ENCODE peak calls at places on chromosomes 1 and 21, in five cellular contexts. D is uterus; R is neural progenitor cell; Y is CD8-positive, alpha-beta T cell; H is endothelial cell of umbilical vein. Z is an unnamed sample. For H3K4me1, the result is how much of the 10 kb centered on the place peaks cover.

GRCh38 chr1:100535264-100535663 is 2.7 kb upstream of the GPR88 start:
- DNase-seq in R (no peak), D (no peak), H (no peak), Y (no peak), Z (no peak)

GRCh38 chr1:10881046-10881445 is 84.6 kb upstream of the CASZ1 start:
- DNase-seq in H (no peak), Y (no peak), R (no peak), D (no peak), Z (no peak)

GRCh38 chr1:25706146-25707089 is 89.8 kb downstream of the MAN1C1 start:
- DNase-seq in H (no peak), Y (no peak), R (no peak), D (no peak), Z (no peak)

GRCh38 chr21:32022141-32022540 is 149.3 kb downstream of the HUNK start:
- DNase-seq in R (no peak), Y (no peak), D (no peak), H (no peak), Z (no peak)

GRCh38 chr1:153679337-153680119 is 1.0 kb downstream of the NPR1 start:
- DNase-seq in R (peak), H (peak), D (no peak), Y (peak), Z (no peak)

GRCh38 chr1:201888282-201889033 is at the start of gene SHISA4:
- DNase-seq in H (peak), D (peak), R (peak), Y (no peak), Z (no peak)

GRCh38 chr1:56284933-56285332 is 294.4 kb downstream of the PLPP3 start:
- DNase-seq in D (peak), Y (no peak), H (no peak), R (peak), Z (no peak)

GRCh38 chr1:109610609-109611307 is 8.7 kb downstream of the GNAT2 start:
- DNase-seq in R (no peak), Y (no peak), D (no peak), H (no peak), Z (no peak)

GRCh38 chr1:27972141-27972540 is 12.4 kb downstream of the XKR8 start:
- DNase-seq in R (no peak), H (no peak), Y (no peak), D (no peak), Z (no peak)

GRCh38 chr1:227560393-227560792 is 3.0 kb upstream of the ZNF678 start:
- DNase-seq in H (no peak), D (no peak), R (no peak), Y (no peak), Z (no peak)
- H3K4me3 ChIP-seq in H (no peak), D (no peak), R (no peak), Y (no peak), Z (no peak)

DNA sequence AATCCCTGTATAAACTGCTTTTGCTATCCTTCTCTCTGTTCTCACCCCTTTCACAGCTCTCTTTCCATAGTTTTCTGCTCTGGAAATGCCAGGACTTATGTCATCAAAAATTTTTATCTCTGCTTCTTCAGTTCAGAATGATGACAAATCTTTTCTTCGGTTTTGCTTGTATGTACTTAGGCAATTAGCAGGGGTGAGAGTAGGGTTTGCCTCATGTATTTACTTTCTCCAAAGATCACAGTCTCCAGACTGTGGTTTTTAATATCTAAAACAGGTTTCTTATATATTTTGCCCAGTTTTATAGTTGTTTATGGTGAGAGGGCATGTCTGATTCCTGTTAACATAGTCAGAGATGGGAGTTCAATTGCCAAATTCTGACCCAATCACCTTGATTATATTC is 235.4 kb upstream of the LYPLAL1 start:
- DNase-seq in R (no peak), Y (no peak), H (no peak), D (no peak), Z (no peak)
- H3K4me1 ChIP-seq in R (under half), Y (under half), H (under half), D (under half), Z (under half)

GRCh38 chr1:38817267-38817957 is 42.2 kb downstream of the RRAGC start:
- DNase-seq in R (no peak), Y (no peak), H (no peak), D (no peak), Z (no peak)
- H3K4me3 ChIP-seq in R (peak), Y (no peak), H (no peak), D (no peak), Z (no peak)

DNA sequence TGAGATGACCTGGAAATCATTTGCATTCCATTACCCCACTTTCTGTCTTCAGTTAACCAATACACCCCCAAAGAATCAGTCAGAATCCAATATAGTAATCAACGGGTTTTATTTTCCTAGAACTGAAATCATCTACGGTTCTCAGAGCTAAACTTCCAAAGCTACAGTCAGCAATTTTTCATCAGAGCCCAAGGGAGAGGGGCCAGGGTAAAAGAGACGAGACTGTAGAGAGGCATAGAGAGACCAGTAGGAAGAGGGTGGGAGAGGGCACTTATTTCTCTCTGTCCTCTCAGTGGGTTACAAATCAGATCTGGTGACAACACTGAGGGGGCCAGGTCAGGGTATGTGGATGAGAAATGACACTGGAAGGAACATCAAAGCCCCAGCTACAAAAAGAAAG is 1.1 kb upstream of the MRPL24 start:
- DNase-seq in D (no peak), R (no peak), H (no peak), Y (no peak), Z (no peak)
- H3K4me1 ChIP-seq in D (under half), R (under half), H (under half), Y (under half), Z (under half)

DNA sequence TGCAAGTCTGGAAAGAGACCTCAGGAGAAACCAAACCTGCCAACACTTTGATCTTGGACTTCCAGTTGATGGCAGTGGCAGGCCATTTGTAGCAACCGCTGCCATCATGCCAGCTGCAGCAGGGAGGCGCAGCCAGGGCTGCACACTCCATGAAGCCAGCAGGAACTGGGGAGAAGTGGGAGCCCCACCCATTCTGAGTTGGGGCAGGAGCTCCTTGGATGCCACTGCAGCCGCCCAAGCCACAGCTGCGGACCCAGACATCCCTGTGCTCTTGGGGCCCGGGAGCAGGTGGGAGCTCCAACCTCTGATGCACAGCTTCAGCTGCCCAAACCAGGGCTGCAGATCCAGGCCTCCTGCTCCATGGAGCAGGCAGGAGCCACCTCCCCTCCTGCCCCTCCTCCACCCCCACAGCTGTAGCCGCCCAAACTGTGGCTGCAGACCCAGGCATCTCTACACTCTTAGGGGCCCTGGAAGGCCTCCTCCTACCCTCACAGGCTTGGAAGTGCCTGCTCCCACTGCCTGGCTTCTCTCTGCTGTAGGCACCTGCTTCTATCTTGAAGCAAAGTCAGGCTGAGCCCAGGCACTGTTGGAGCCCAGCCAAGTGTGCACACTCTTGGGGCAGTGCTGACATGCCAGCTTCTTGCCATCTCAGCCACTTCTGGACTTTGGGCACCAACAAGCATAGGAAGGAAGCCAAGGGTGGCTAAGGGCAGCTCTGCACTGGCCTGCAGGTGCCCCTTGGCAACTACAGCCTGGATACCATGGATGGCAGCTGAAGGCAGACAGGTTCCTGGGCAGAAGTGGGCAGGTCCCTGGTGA is 20.0 kb upstream of the DISP1 start:
- DNase-seq in D (no peak), R (no peak), H (no peak), Y (no peak), Z (no peak)
- H3K4me3 ChIP-seq in D (no peak), R (no peak), H (no peak), Y (no peak), Z (no peak)

DNA sequence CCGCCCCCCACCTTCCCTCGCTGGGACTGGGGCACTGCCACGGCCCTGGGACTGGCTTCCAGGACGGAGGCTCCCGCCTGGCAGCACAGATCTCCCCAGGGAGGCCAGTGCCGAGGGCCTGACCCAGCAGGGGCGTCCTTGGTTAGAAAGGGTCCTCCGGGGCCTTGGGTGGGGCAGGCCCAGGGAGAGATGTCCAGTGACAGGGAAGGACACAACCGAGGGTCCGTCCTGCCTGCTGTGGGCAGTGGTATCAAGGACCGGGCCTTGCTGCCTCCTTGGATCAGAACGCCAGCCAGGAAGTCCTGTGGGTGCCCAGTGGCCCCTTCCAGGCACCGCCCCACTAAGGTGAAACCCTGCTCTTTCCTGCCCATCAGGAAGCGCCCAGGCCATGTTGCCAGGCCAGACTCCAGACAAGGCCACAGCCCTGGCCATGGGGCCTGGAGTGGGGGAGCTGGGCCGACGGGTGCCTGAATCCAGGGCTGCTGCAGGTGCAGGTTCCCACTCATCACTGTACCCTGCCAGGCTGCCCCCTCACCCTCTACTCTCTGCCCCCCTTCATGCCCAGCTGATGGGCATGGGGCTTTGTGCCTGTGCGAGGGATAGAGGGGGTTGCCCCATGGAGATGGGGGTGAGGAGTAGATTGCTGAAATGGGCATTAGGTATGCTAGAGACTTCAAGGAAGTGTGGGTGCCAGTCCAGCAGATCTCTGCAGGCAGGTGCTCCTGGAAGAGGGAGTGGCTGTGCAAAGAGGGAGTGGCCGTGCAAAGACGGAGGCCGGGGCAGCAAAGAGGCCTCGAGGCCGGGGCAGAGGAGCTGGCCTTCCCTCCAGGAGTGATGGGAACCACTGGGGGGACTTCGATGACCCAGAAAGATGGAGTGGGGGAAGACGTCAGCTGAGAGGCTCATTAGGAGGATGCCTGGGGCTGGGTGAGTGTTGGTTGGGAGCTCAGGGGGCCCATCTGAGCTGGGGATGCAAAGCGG is 2.2 kb upstream of the PRKCZ start:
- DNase-seq in Y (peak), R (no peak), D (no peak), H (no peak), Z (no peak)
- H3K4me1 ChIP-seq in Y (under half), R (under half), D (under half), H (under half), Z (under half)

GRCh38 chr1:175193339-175193950 is 869 bp upstream of the KIAA0040 start:
- DNase-seq in R (no peak), H (peak), D (no peak), Y (no peak), Z (no peak)
- H3K4me3 ChIP-seq in R (peak), H (no peak), D (peak), Y (peak), Z (peak)

GRCh38 chr1:183804916-183805734 is at the start of gene RGL1:
- DNase-seq in Y (no peak), R (peak), D (peak), H (peak), Z (no peak)

GRCh38 chr1:183808296-183809027 is 3.5 kb downstream of the RGL1 start:
- DNase-seq in R (peak), H (no peak), D (no peak), Y (no peak), Z (no peak)

GRCh38 chr1:183807549-183808168 is 2.7 kb downstream of the RGL1 start:
- DNase-seq in Y (no peak), D (no peak), H (no peak), R (no peak), Z (no peak)

GRCh38 chr1:183806086-183806485 is 1.2 kb downstream of the RGL1 start:
- DNase-seq in D (no peak), H (peak), R (no peak), Y (no peak), Z (no peak)

DNA sequence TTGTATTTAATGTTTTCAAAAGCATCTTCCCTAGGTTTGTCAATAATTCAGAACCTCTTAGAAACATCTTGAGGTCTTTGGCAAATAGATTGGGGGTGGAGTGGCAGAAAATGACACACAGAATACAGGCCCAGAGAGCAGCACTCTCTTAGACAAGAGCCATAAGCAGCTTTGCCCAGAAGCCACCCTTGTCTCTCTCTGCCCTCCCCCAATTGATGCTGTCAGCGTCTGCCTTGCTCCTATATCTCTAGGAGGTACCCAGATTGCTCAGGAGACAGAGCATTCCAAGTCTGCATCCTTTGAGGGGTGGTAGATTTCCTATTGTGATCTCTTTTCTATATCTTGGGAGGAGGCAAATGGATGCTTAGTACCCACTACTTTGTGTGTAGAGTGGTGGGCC is 1.7 kb downstream of the RGL1 start:
- DNase-seq in H (no peak), Y (no peak), R (peak), D (no peak), Z (no peak)
- H3K4me1 ChIP-seq in H (under half), Y (under half), R (half or more), D (under half), Z (under half)